ENCODE peak calls at places on chromosomes 5 and 9, in seven cellular contexts. F is HCT116, W is SK-N-SH, J is GM12878, Y is K562, U is H1, P is HepG2. C is an unnamed sample.

GRCh38 chr9:131238402-131239021 is 37.8 kb downstream of the FAM78A start:
- DNase-seq in W (no peak), U (no peak), Y (no peak), P (no peak), J (no peak), F (no peak), C (no peak)

GRCh38 chr9:136051568-136052432 is 43.3 kb downstream of the NACC2 start:
- DNase-seq in J (no peak), F (peak; percentile 83), P (peak; percentile 96), W (peak; percentile 76), Y (no peak), U (peak; percentile 50), C (peak; percentile 95)

GRCh38 chr9:129213551-129213950 is 35.5 kb upstream of the IER5L start:
- DNase-seq in U (no peak), W (no peak), Y (no peak), J (no peak), F (no peak), P (no peak), C (no peak)

GRCh38 chr9:14907360-14907685 is 2.9 kb downstream of the FREM1 start:
- DNase-seq in J (no peak), U (no peak), P (no peak), F (no peak), W (no peak), Y (no peak), C (no peak)

GRCh38 chr5:177094224-177095087 is 7.7 kb downstream of the FGFR4 start:
- DNase-seq in W (peak; percentile 66), Y (no peak), J (no peak), U (no peak), F (no peak), P (peak; percentile 86), C (no peak)

GRCh38 chr5:98259595-98259994 is 513.9 kb upstream of the RGMB start:
- DNase-seq in P (no peak), F (no peak), Y (no peak), W (no peak), J (no peak), U (no peak), C (no peak)

GRCh38 chr5:55030220-55030619 is 6.2 kb downstream of the GZMK start:
- DNase-seq in P (no peak), Y (no peak), F (no peak), W (no peak), U (no peak), J (no peak), C (no peak)

GRCh38 chr9:86434039-86434726 is 80.0 kb upstream of the TUT7 start:
- DNase-seq in P (peak; percentile 39), W (peak; percentile 56), U (no peak), J (no peak), Y (peak; percentile 22), F (peak; percentile 34), C (peak; percentile 60)

GRCh38 chr9:92804727-92805126 is 40.1 kb upstream of the BICD2 start:
- DNase-seq in J (no peak), U (no peak), W (no peak), Y (no peak), F (no peak), P (no peak), C (no peak)

GRCh38 chr9:35748858-35749514 is at the start of the genes GBA2 and RGP1:
- DNase-seq in F (peak; percentile 42), W (peak; percentile 94), Y (peak; percentile 79), P (peak; percentile 77), J (no peak), U (no peak), C (peak; percentile 81)

GRCh38 chr9:4680750-4681149 is 1.4 kb downstream of the CDC37L1 start:
- DNase-seq in W (no peak), U (no peak), Y (no peak), J (no peak), P (peak; percentile 38), F (no peak), C (no peak)

GRCh38 chr5:139164020-139164419 is 34.1 kb downstream of the SIL1 start:
- DNase-seq in U (no peak), W (no peak), F (no peak), Y (no peak), P (no peak), J (no peak), C (no peak)

GRCh38 chr9:115997923-115998322 is 155.7 kb upstream of the PAPPA start:
- DNase-seq in F (no peak), J (no peak), Y (no peak), U (no peak), W (no peak), P (no peak), C (no peak)

GRCh38 chr9:133171161-133171955 is 7.6 kb upstream of the GBGT1 start:
- DNase-seq in Y (no peak), P (no peak), U (no peak), F (no peak), J (no peak), W (no peak), C (no peak)

GRCh38 chr9:95772320-95773060 is 103.0 kb upstream of the ERCC6L2 start:
- DNase-seq in Y (no peak), J (no peak), W (no peak), U (peak; percentile 29), F (no peak), P (peak; percentile 49), C (no peak)

GRCh38 chr9:131676431-131676972 is 63.4 kb downstream of the RAPGEF1 start:
- DNase-seq in J (peak; percentile 51), F (no peak), W (no peak), Y (no peak), P (no peak), U (no peak), C (no peak)

GRCh38 chr5:125549322-125549871 is 803.0 kb upstream of the ZNF608 start:
- DNase-seq in W (peak; percentile 45), Y (no peak), F (no peak), U (no peak), P (no peak), J (no peak), C (no peak)

GRCh38 chr5:137629646-137630045 is 106.2 kb downstream of the KLHL3 start:
- DNase-seq in F (peak; percentile 51), Y (peak; percentile 62), U (no peak), W (peak; percentile 75), J (peak; percentile 8), P (peak; percentile 41), C (peak; percentile 77)

GRCh38 chr9:93815135-93815534 is 140.0 kb downstream of the BARX1 start:
- DNase-seq in W (peak; percentile 2), F (no peak), J (no peak), P (no peak), U (no peak), Y (no peak), C (no peak)
- TF ChIP-seq JUND in W (no peak), F (no peak), J (no peak), P (no peak), U (no peak), Y (no peak), C (no peak)

GRCh38 chr5:68919988-68920490 is 173.8 kb upstream of the SLC30A5 start:
- DNase-seq in F (no peak), J (no peak), W (no peak), P (no peak), Y (no peak), U (no peak), C (no peak)

GRCh38 chr5:68922172-68922987 is 171.4 kb upstream of the SLC30A5 start:
- DNase-seq in P (no peak), F (no peak), J (no peak), W (no peak), Y (no peak), U (peak; percentile 41), C (no peak)

GRCh38 chr5:68928617-68929302 is 165.1 kb upstream of the SLC30A5 start:
- DNase-seq in W (no peak), U (no peak), P (no peak), F (no peak), Y (no peak), J (no peak), C (no peak)

GRCh38 chr5:68920888-68921287 is 172.9 kb upstream of the SLC30A5 start:
- DNase-seq in F (no peak), Y (no peak), W (no peak), J (no peak), U (no peak), P (no peak), C (no peak)

DNA sequence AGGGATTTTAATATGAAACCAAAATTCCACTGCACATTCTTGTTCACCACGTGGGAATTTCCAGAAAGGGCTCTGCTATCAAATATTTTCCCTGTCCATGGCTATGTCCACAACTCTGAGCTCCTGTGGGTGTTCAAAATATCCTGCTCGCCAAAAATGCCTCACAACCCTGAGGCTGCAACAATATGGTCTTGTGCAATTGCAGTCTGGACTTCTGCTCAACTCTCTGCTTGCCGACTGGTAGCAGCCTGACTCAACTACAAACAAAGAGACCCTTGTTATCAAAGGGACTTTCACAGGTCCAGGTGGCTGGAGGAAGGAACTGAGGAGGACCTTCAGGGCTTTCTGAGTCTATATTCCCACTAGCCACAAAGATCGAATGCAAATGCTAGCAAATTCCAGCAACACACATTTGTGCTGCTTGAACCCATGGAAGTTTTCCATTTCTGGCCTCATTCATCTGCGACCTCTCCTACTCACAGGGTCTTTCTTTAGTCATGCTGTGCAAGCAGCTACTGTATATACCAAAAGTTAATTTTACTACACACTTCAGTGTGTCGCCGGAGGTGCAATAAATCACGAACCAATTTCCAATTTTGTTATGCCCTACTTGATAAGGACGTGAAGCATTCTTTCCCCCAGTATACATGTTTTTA is 169.2 kb upstream of the SLC30A5 start:
- DNase-seq in W (no peak), P (peak; percentile 86), F (no peak), J (no peak), Y (no peak), U (no peak), C (no peak)
- TF ChIP-seq JUND in W (no peak), P (peak; percentile 20), F (no peak), J (no peak), Y (no peak), U (no peak), C (no peak)

DNA sequence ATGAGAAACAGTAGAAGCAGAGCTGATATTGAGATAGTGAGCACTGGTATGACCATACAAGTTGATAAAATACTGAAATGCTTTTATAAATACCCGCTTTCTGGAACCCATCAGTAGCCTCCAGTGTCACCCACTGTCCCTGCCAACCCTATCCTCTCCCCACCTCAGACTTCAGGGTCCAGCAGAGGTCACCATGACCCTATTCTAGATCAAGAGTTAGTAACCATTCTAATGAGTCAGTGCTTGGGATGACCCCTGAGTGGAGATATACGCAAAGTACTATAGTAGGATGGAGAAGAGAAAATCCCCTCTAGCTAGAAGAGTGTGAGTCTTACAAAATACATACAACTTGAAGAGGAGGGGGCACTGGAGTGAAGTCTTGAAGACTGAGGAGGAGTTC is 297.9 kb upstream of the BRINP1 start:
- DNase-seq in F (no peak), J (no peak), U (no peak), W (no peak), P (no peak), Y (no peak), C (no peak)
- TF ChIP-seq JUND in F (no peak), J (no peak), U (no peak), W (no peak), P (no peak), Y (no peak), C (no peak)

GRCh38 chr5:156715287-156715686 is 134.8 kb upstream of the PPP1R2B start:
- DNase-seq in F (no peak), U (no peak), W (no peak), J (no peak), Y (no peak), P (no peak), C (no peak)

GRCh38 chr5:156722358-156722757 is 127.7 kb upstream of the PPP1R2B start:
- DNase-seq in P (no peak), U (no peak), W (no peak), Y (no peak), J (no peak), F (no peak), C (no peak)

GRCh38 chr5:156716981-156717380 is 133.1 kb upstream of the PPP1R2B start:
- DNase-seq in Y (no peak), W (no peak), F (no peak), P (no peak), U (no peak), J (no peak), C (no peak)

GRCh38 chr5:156718985-156719384 is 131.1 kb upstream of the PPP1R2B start:
- DNase-seq in Y (no peak), W (no peak), U (no peak), P (no peak), F (no peak), J (no peak), C (no peak)
- TF ChIP-seq JUND in Y (no peak), W (no peak), U (no peak), P (no peak), F (no peak), J (no peak), C (no peak)

C was measured in T47D.